ENCODE peak calls at places on chromosomes 12 and 14, in six cellular contexts. G, C, H, J, Y and N are unnamed samples.

GRCh38 chr12:76310110-76310509 is 38.1 kb downstream of the BBS10 start:
- DNase-seq in G (no peak), C (peak; percentile 54), H (peak; percentile 73), J (no peak), Y (peak; percentile 86), N (no peak)

GRCh38 chr12:97047361-97047760 is 140.3 kb downstream of the NEDD1 start:
- DNase-seq in G (no peak), C (no peak), H (no peak), J (no peak), Y (no peak), N (no peak)

GRCh38 chr12:47223848-47224213 is 144.1 kb upstream of the AMIGO2 start:
- DNase-seq in G (no peak), C (peak; percentile 22), H (peak; percentile 39), J (no peak), Y (no peak), N (no peak)

GRCh38 chr12:45518516-45519235 is 210.8 kb upstream of the ARID2 start:
- DNase-seq in G (no peak), C (no peak), H (no peak), J (no peak), Y (no peak), N (no peak)

GRCh38 chr12:13163868-13164267 is 32.7 kb upstream of the EMP1 start:
- DNase-seq in G (no peak), C (no peak), H (no peak), J (no peak), Y (no peak), N (no peak)

GRCh38 chr12:110901401-110901800 is 19.0 kb downstream of the MYL2 start:
- DNase-seq in G (no peak), C (no peak), H (no peak), J (no peak), Y (no peak), N (no peak)

GRCh38 chr12:116717466-116718457 is 20.1 kb downstream of the SPRING1 start:
- DNase-seq in G (no peak), C (peak; percentile 56), H (peak; percentile 79), J (no peak), Y (no peak), N (no peak)

GRCh38 chr12:47818382-47818700 is 1.4 kb downstream of the HDAC7 start:
- DNase-seq in G (no peak), C (peak; percentile 43), H (no peak), J (peak; percentile 23), Y (no peak), N (no peak)

GRCh38 chr12:32159925-32160324 is 53.3 kb downstream of the BICD1 start:
- DNase-seq in G (no peak), C (peak; percentile 41), H (peak; percentile 80), J (no peak), Y (no peak), N (no peak)

GRCh38 chr12:23722655-23723054 is 226.8 kb downstream of the SOX5 start:
- DNase-seq in G (no peak), C (no peak), H (no peak), J (no peak), Y (no peak), N (peak; percentile 3)

GRCh38 chr12:69822205-69822860 is 2.7 kb upstream of the MYRFL start:
- DNase-seq in G (no peak), C (no peak), H (no peak), J (no peak), Y (no peak), N (no peak)

GRCh38 chr14:30669594-30669993 is 47.5 kb downstream of the SCFD1 start:
- DNase-seq in G (no peak), C (no peak), H (no peak), J (no peak), Y (no peak), N (no peak)

GRCh38 chr14:103558071-103558882 is 4.2 kb downstream of the BAG5 start:
- DNase-seq in G (no peak), C (peak; percentile 83), H (peak; percentile 75), J (no peak), Y (peak; percentile 80), N (no peak)

GRCh38 chr14:96894966-96895365 is 97.8 kb downstream of the VRK1 start:
- DNase-seq in G (no peak), C (peak; percentile 28), H (peak; percentile 32), J (no peak), Y (peak; percentile 7), N (no peak)

GRCh38 chr12:6201775-6202292 is 1.6 kb downstream of the CD9 start:
- DNase-seq in G (no peak), C (no peak), H (no peak), J (no peak), Y (no peak), N (no peak)

GRCh38 chr14:51039285-51039684 is 55.6 kb downstream of the TRIM9 start:
- DNase-seq in G (no peak), C (no peak), H (no peak), J (no peak), Y (no peak), N (no peak)

GRCh38 chr14:72598328-72598727 is 295.6 kb downstream of the DPF3 start:
- DNase-seq in G (no peak), C (no peak), H (no peak), J (no peak), Y (no peak), N (no peak)

GRCh38 chr14:50383618-50384225 is 13.0 kb downstream of the CDKL1 start:
- DNase-seq in G (no peak), C (no peak), H (no peak), J (no peak), Y (no peak), N (peak; percentile 60)

GRCh38 chr14:56630707-56631106 is 51.1 kb downstream of the TMEM260 start:
- DNase-seq in G (no peak), C (peak; percentile 28), H (peak; percentile 60), J (no peak), Y (peak; percentile 83), N (no peak)

GRCh38 chr12:47903927-47904646 is 707 bp downstream of the VDR start:
- DNase-seq in G (no peak), C (peak; percentile 82), H (peak; percentile 89), J (peak; percentile 20), Y (peak; percentile 86), N (no peak)

GRCh38 chr14:65151329-65152010 is 49.2 kb upstream of the MAX start:
- DNase-seq in G (no peak), C (no peak), H (no peak), J (no peak), Y (no peak), N (no peak)

GRCh38 chr12:111068281-111068680 is 147.9 kb upstream of the MYL2 start:
- DNase-seq in G (no peak), C (no peak), H (no peak), J (no peak), Y (no peak), N (peak; percentile 41)

GRCh38 chr14:24634158-24634557 is at the start of gene GZMB:
- DNase-seq in G (no peak), C (peak; percentile 14), H (no peak), J (no peak), Y (no peak), N (no peak)

DNA sequence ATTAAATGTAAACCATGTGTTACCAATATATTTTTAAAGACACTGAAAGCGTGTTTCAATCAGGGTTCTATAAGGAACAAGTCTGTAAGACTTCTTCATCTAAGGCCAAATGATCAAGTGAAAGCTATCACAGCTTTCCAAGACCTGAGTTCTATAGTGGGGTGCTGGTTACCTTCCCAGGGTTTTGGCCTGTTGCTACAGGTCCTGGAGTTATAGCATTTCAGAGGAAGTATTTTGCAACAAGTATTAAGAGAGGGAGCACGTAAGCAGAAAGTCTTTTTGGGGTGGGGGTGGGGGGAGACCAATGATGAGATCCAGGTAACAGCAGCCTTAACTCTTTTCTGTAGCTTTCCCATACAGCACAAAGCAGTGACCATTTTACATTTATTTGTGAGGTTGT is 43.8 kb downstream of the FOXN3 start:
- DNase-seq in G (no peak), C (no peak), H (no peak), J (no peak), Y (no peak), N (no peak)
- H3K4me1 ChIP-seq in G (peaks cover 20% of the 10 kb centered on the region), C (peaks cover 26% of the 10 kb centered on the region), H (peaks cover 5% of the 10 kb centered on the region), J (peaks cover 63% of the 10 kb centered on the region), Y (no peaks in the 10 kb centered on the region), N (peaks cover 23% of the 10 kb centered on the region)

GRCh38 chr14:28375295-28375694 is 391.3 kb upstream of the FOXG1 start:
- DNase-seq in G (no peak), C (no peak), H (peak; percentile 56), J (peak; percentile 76), Y (peak; percentile 56), N (peak; percentile 56)
- H2AFZ ChIP-seq in G (no peak overlapping the region), C (no peak overlapping the region), H (no peak overlapping the region), J (no peak overlapping the region), Y (no peak overlapping the region), N (peak overlapping the region; percentile 3)

GRCh38 chr14:63641473-63642228 is at the start of gene WDR89:
- DNase-seq in G (peak; percentile 100), C (peak; percentile 100), H (peak; percentile 100), J (peak; percentile 99), Y (peak; percentile 99), N (peak; percentile 99)

GRCh38 chr14:63642229-63642611 is 549 bp upstream of the WDR89 start:
- DNase-seq in G (peak; percentile 93), C (peak; percentile 96), H (peak; percentile 95), J (peak; percentile 96), Y (peak; percentile 95), N (peak; percentile 93)

GRCh38 chr14:63642656-63643382 is 1.1 kb upstream of the WDR89 start:
- DNase-seq in G (no peak), C (no peak), H (no peak), J (no peak), Y (no peak), N (no peak)

GRCh38 chr14:63647696-63648410 is 6.2 kb upstream of the WDR89 start:
- DNase-seq in G (no peak), C (peak; percentile 23), H (peak; percentile 33), J (peak; percentile 16), Y (no peak), N (no peak)

GRCh38 chr14:63644741-63645140 is 3.1 kb upstream of the WDR89 start:
- DNase-seq in G (no peak), C (no peak), H (no peak), J (no peak), Y (peak; percentile 15), N (no peak)
- H3K36me3 ChIP-seq in G (no peaks in the 10 kb centered on the region), C (no peaks in the 10 kb centered on the region), H (no peaks in the 10 kb centered on the region), J (no peaks in the 10 kb centered on the region), Y (no peaks in the 10 kb centered on the region), N (no peaks in the 10 kb centered on the region)

DNA sequence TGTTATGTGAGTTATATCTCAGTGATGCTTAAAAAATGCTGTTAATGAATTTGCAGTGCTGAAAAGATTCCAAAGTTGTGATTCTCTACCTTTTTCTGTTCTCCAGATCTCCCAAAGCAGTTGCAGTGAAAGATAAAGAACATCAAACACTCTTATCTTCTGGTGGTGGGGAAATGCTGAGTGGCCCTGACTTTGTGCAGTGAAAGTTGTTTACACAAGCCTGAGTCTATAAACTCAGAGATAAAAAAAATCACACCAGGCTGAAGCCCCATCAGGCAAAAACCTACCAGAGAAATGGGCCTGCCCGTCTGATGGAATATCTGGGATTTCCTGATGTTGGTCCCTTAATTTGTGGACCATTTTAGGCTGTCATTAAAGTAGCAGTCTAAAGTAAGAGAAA is 46.1 kb downstream of the RASSF3 start:
- DNase-seq in G (no peak), C (no peak), H (peak; percentile 56), J (no peak), Y (no peak), N (no peak)
- H3K4me1 ChIP-seq in G (peaks cover 31% of the 10 kb centered on the region), C (peaks cover 8% of the 10 kb centered on the region), H (peaks cover 2% of the 10 kb centered on the region), J (peaks cover 7% of the 10 kb centered on the region), Y (peaks cover 4% of the 10 kb centered on the region), N (no peaks in the 10 kb centered on the region)

GRCh38 chr12:101490286-101490920 is 15.3 kb downstream of the SPIC start:
- DNase-seq in G (no peak), C (no peak), H (no peak), J (peak; percentile 78), Y (peak; percentile 54), N (peak; percentile 53)
- H2AFZ ChIP-seq in G (no peak overlapping the region), C (no peak overlapping the region), H (no peak overlapping the region), J (no peak overlapping the region), Y (no peak overlapping the region), N (no peak overlapping the region)